ENCODE peak calls at places on chromosomes 3 and 15, in nine cellular contexts. X is neural crest cell; U is hypothalamus; M is left ventricle myocardium superior; S is heart left ventricle; D is RWPE1; C is activated CD4-positive, CD25-positive, alpha-beta regulatory T cell; I is cardiac muscle cell; Q is NCI-H2081. P is an unnamed sample.

GRCh38 chr15:56910801-56911200 is 7.6 kb upstream of the TCF12 start:
- DNase-seq in X (no peak), U (no peak), M (no peak), S (no peak), D (no peak), C (no peak), I (no peak), Q (no peak), P (no peak)

GRCh38 chr3:114496466-114496865 is 202.6 kb downstream of the TIGIT start:
- DNase-seq in X (no peak), U (no peak), M (no peak), S (no peak), D (no peak), C (no peak), I (peak; percentile 19), Q (no peak), P (no peak)

GRCh38 chr15:65767895-65768294 is 24.2 kb downstream of the DENND4A start:
- DNase-seq in X (no peak), U (no peak), M (no peak), S (no peak), D (no peak), C (no peak), I (no peak), Q (no peak), P (no peak)

GRCh38 chr3:186239321-186239720 is 122.7 kb downstream of the DGKG start:
- DNase-seq in X (no peak), U (no peak), M (no peak), S (no peak), D (no peak), C (no peak), I (no peak), Q (peak; percentile 40), P (no peak)

GRCh38 chr15:51751687-51752683 is 588 bp downstream of the TMOD2 start:
- DNase-seq in X (peak; percentile 36), U (no peak), M (peak; percentile 50), S (peak; percentile 35), D (peak; percentile 43), C (no peak), I (peak; percentile 54), Q (peak; percentile 70), P (no peak)

GRCh38 chr15:38474155-38474757 is 20.3 kb downstream of the FAM98B start:
- DNase-seq in X (no peak), U (no peak), M (no peak), S (no peak), D (peak; percentile 22), C (no peak), I (peak; percentile 80), Q (peak; percentile 51), P (no peak)

GRCh38 chr15:75673426-75674247 is 25.9 kb downstream of the SNX33 start:
- DNase-seq in X (no peak), U (no peak), M (peak; percentile 89), S (peak; percentile 86), D (no peak), C (no peak), I (peak; percentile 92), Q (no peak), P (peak; percentile 89)

GRCh38 chr3:33103034-33103433 is 6.1 kb upstream of the GLB1 start:
- DNase-seq in X (no peak), U (no peak), M (no peak), S (no peak), D (no peak), C (no peak), I (no peak), Q (no peak), P (no peak)

GRCh38 chr15:55827204-55827603 is 84.3 kb upstream of the PRTG start:
- DNase-seq in X (no peak), U (no peak), M (no peak), S (no peak), D (no peak), C (no peak), I (no peak), Q (no peak), P (no peak)

GRCh38 chr15:36959746-36960145 is 140.6 kb downstream of the MEIS2 start:
- DNase-seq in X (no peak), U (no peak), M (no peak), S (no peak), D (no peak), C (no peak), I (no peak), Q (no peak), P (no peak)

GRCh38 chr3:170470063-170471006 is 51.7 kb downstream of the CLDN11 start:
- DNase-seq in X (no peak), U (no peak), M (no peak), S (no peak), D (no peak), C (no peak), I (no peak), Q (peak; percentile 64), P (no peak)

GRCh38 chr3:197750396-197750831 is 731 bp downstream of the FYTTD1 start:
- DNase-seq in X (peak; percentile 46), U (no peak), M (peak; percentile 85), S (peak; percentile 65), D (peak; percentile 57), C (peak; percentile 23), I (peak; percentile 72), Q (peak; percentile 66), P (peak; percentile 68)

GRCh38 chr3:65245133-65246076 is 557.6 kb upstream of the ADAMTS9 start:
- DNase-seq in X (no peak), U (no peak), M (no peak), S (no peak), D (no peak), C (no peak), I (peak; percentile 65), Q (no peak), P (no peak)

GRCh38 chr3:184230603-184231528 is 1.5 kb downstream of the VWA5B2 start:
- DNase-seq in X (no peak), U (no peak), M (no peak), S (no peak), D (peak; percentile 64), C (no peak), I (no peak), Q (peak; percentile 91), P (no peak)

GRCh38 chr3:146326875-146327543 is 76.1 kb upstream of the PLSCR4 start:
- DNase-seq in X (no peak), U (no peak), M (no peak), S (peak; percentile 24), D (peak; percentile 29), C (no peak), I (peak; percentile 88), Q (peak; percentile 47), P (no peak)

GRCh38 chr3:27714692-27715453 is 7.2 kb downstream of the EOMES start:
- DNase-seq in X (no peak), U (no peak), M (peak; percentile 39), S (no peak), D (no peak), C (no peak), I (no peak), Q (no peak), P (no peak)

GRCh38 chr15:94582368-94582767 is 351.0 kb downstream of the MCTP2 start:
- DNase-seq in X (peak; percentile 30), U (no peak), M (no peak), S (peak; percentile 33), D (peak; percentile 25), C (no peak), I (peak; percentile 52), Q (peak; percentile 36), P (no peak)

GRCh38 chr15:63906266-63906584 is 72.5 kb upstream of the HERC1 start:
- DNase-seq in X (no peak), U (no peak), M (no peak), S (no peak), D (no peak), C (no peak), I (no peak), Q (no peak), P (no peak)

GRCh38 chr3:155416500-155417118 is 123.1 kb upstream of the STRIT1 start:
- DNase-seq in X (no peak), U (no peak), M (no peak), S (no peak), D (peak; percentile 60), C (no peak), I (no peak), Q (no peak), P (no peak)

GRCh38 chr15:76109046-76109445 is 49.3 kb downstream of the TMEM266 start:
- DNase-seq in X (no peak), U (no peak), M (no peak), S (no peak), D (no peak), C (no peak), I (no peak), Q (no peak), P (no peak)

GRCh38 chr3:69115731-69116130 is 6.7 kb downstream of the LMOD3 start:
- DNase-seq in X (no peak), U (no peak), M (no peak), S (no peak), D (peak; percentile 8), C (no peak), I (peak; percentile 14), Q (no peak), P (no peak)

GRCh38 chr3:139506792-139507191 is 30.5 kb upstream of the RBP2 start:
- DNase-seq in X (no peak), U (no peak), M (no peak), S (no peak), D (no peak), C (no peak), I (no peak), Q (no peak), P (no peak)

GRCh38 chr15:80744826-80745225 is 34.3 kb upstream of the CEMIP start:
- DNase-seq in X (no peak), U (no peak), M (no peak), S (no peak), D (no peak), C (no peak), I (peak; percentile 26), Q (no peak), P (no peak)

GRCh38 chr3:10396931-10397330 is 76.0 kb upstream of the SEC13 start:
- DNase-seq in X (no peak), U (no peak), M (no peak), S (no peak), D (no peak), C (no peak), I (no peak), Q (no peak), P (no peak)

GRCh38 chr3:192339214-192339613 is 388.1 kb downstream of the FGF12 start:
- DNase-seq in X (no peak), U (no peak), M (no peak), S (no peak), D (no peak), C (no peak), I (no peak), Q (no peak), P (no peak)

GRCh38 chr15:70494861-70495571 is 268.3 kb downstream of the UACA start:
- DNase-seq in X (no peak), U (no peak), M (no peak), S (no peak), D (peak; percentile 99), C (no peak), I (peak; percentile 91), Q (peak; percentile 53), P (no peak)

GRCh38 chr15:74816624-74817369 is 4.2 kb downstream of the LMAN1L start:
- DNase-seq in X (no peak), U (no peak), M (no peak), S (no peak), D (no peak), C (no peak), I (no peak), Q (peak; percentile 68), P (no peak)

GRCh38 chr3:112629425-112629824 is 11.5 kb downstream of the CCDC80 start:
- DNase-seq in X (no peak), U (no peak), M (peak; percentile 52), S (peak; percentile 50), D (peak; percentile 63), C (no peak), I (peak; percentile 93), Q (no peak), P (peak; percentile 77)

GRCh38 chr15:35755237-35755802 is 209.4 kb upstream of the DPH6 start:
- DNase-seq in X (no peak), U (no peak), M (no peak), S (no peak), D (no peak), C (no peak), I (no peak), Q (no peak), P (no peak)

GRCh38 chr3:9915252-9916141 is 1.4 kb upstream of the IL17RC start:
- DNase-seq in X (peak; percentile 58), U (peak; percentile 26), M (peak; percentile 85), S (peak; percentile 78), D (no peak), C (no peak), I (peak; percentile 71), Q (no peak), P (peak; percentile 77)

GRCh38 chr3:194871864-194872668 is 186.4 kb downstream of the FAM43A start:
- DNase-seq in X (peak; percentile 9), U (no peak), M (no peak), S (no peak), D (peak; percentile 38), C (no peak), I (no peak), Q (no peak), P (no peak)